ENCODE peak calls at places on chromosomes 1 and 21, in ten cellular contexts. E, A, X, Z, J, B, V, K, C and W are unnamed samples.

GRCh38 chr1:194629011-194629410 is 1442.6 kb upstream of the B3GALT2 start:
- DNase-seq in B (no peak), X (no peak), J (no peak), Z (peak), V (no peak), A (no peak), C (no peak), K (no peak), E (no peak), W (no peak)

GRCh38 chr1:99855914-99856450 is 5.8 kb downstream of the AGL start:
- DNase-seq in X (no peak), Z (no peak), B (no peak), A (no peak), C (no peak), V (no peak), J (no peak), E (no peak), K (no peak), W (no peak)

GRCh38 chr21:39385299-39386145 is 36.6 kb upstream of the HMGN1 start:
- DNase-seq in K (peak), V (peak), B (no peak), A (peak), E (no peak), J (peak), X (no peak), C (peak), Z (peak), W (peak)

GRCh38 chr1:235588916-235589515 is 60.6 kb downstream of the GNG4 start:
- DNase-seq in E (no peak), K (peak), B (no peak), A (peak), X (no peak), J (no peak), C (no peak), Z (peak), V (no peak), W (no peak)

GRCh38 chr1:115807723-115808122 is 33.2 kb downstream of the NHLH2 start:
- DNase-seq in B (peak), K (peak), V (no peak), A (peak), C (no peak), Z (peak), J (peak), X (peak), E (peak), W (peak)

GRCh38 chr1:17952506-17952905 is 155.1 kb upstream of the IGSF21 start:
- DNase-seq in E (no peak), V (no peak), A (no peak), B (no peak), X (no peak), C (no peak), Z (no peak), J (no peak), K (no peak), W (no peak)

GRCh38 chr1:19083081-19083480 is 126.6 kb upstream of the IFFO2 start:
- DNase-seq in B (no peak), A (peak), J (no peak), X (no peak), E (no peak), K (peak), C (no peak), Z (peak), V (no peak), W (no peak)

GRCh38 chr1:85320371-85321131 is 44.1 kb upstream of the BCL10 start:
- DNase-seq in A (peak), X (no peak), E (no peak), V (no peak), B (no peak), Z (peak), C (no peak), J (no peak), K (peak), W (no peak)

GRCh38 chr1:231200417-231201031 is 38.7 kb downstream of the TRIM67 start:
- DNase-seq in A (peak), J (no peak), Z (no peak), K (peak), E (no peak), V (no peak), B (no peak), X (no peak), C (no peak), W (no peak)

GRCh38 chr1:153749408-153750005 is 21.7 kb downstream of the INTS3 start:
- DNase-seq in V (peak), K (peak), Z (peak), J (peak), B (peak), E (peak), C (peak), X (peak), A (peak), W (peak)
- TF ChIP-seq CTCF in V (peak), K (no peak), Z (peak), J (peak), B (peak), E (peak), C (peak), X (peak), A (peak), W (peak)

GRCh38 chr1:21703318-21703963 is 34.3 kb upstream of the RAP1GAP start:
- DNase-seq in X (no peak), V (no peak), A (peak), B (no peak), K (peak), Z (peak), C (no peak), J (peak), E (no peak), W (no peak)
- TF ChIP-seq CTCF in X (peak), V (no peak), A (peak), B (peak), K (peak), Z (peak), C (no peak), J (peak), E (peak), W (peak)

DNA sequence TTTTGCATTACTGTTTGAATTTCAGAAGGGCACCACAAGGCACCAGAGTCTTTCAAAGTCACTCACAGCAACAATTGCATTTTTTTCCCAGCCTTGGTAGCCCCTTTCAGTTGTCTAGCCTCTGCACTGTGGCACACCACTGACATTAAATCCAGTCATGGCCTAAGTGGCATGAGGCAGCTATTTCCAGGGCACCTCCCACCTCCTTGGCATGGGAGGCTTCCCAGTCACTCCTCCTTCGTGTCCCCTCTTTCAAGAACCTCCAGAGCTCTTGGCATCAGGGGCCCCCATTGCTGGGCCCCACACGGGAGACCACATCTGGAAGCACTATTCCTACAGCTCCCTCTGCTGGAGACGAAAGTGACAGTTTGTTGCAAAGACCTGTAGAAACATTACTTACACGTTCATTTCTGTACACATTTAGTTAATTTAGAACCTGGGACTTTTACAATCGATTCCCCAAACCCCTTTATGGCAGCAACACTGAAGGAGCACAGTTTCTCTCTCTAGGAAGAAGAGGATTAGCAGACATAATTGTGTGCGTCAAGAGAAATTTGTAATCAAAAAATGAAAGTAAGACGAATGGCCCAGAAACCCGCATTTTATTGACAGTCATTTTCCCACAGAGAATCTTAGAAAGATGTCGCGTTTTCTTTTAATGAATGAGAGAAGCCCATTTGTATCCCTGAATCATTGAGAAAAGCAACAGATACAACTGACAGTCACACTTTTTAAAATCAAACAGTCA is 5.7 kb upstream of the CHD5 start:
- DNase-seq in V (no peak), B (no peak), Z (peak), X (no peak), K (peak), J (no peak), C (no peak), A (peak), E (no peak), W (peak)
- TF ChIP-seq CTCF in V (no peak), B (peak), Z (peak), X (peak), K (peak), J (peak), C (no peak), A (peak), E (peak), W (peak)

GRCh38 chr1:57082711-57083439 is 117.1 kb upstream of the C8B start:
- DNase-seq in E (no peak), Z (no peak), V (no peak), X (no peak), C (peak), J (no peak), A (no peak), B (no peak), K (no peak), W (no peak)

GRCh38 chr1:57079454-57080157 is 113.8 kb upstream of the C8B start:
- DNase-seq in K (no peak), X (no peak), C (no peak), Z (no peak), E (no peak), V (no peak), J (no peak), A (no peak), B (no peak), W (no peak)
- TF ChIP-seq CTCF in K (peak), X (peak), C (no peak), Z (peak), E (peak), V (no peak), J (no peak), A (peak), B (peak), W (peak)

GRCh38 chr1:218674280-218674773 is 329.2 kb downstream of the TGFB2 start:
- DNase-seq in A (peak), E (peak), C (no peak), Z (peak), K (peak), V (no peak), X (peak), J (no peak), B (peak), W (no peak)
- TF ChIP-seq CTCF in A (no peak), E (peak), C (no peak), Z (no peak), K (peak), V (no peak), X (no peak), J (no peak), B (no peak), W (no peak)

GRCh38 chr1:172810480-172810879 is 151.6 kb downstream of the FASLG start:
- DNase-seq in C (no peak), Z (no peak), J (no peak), E (no peak), A (no peak), K (no peak), V (no peak), X (no peak), B (no peak), W (no peak)
- TF ChIP-seq CTCF in C (no peak), Z (no peak), J (no peak), E (no peak), A (no peak), K (no peak), V (no peak), X (no peak), B (no peak), W (no peak)

DNA sequence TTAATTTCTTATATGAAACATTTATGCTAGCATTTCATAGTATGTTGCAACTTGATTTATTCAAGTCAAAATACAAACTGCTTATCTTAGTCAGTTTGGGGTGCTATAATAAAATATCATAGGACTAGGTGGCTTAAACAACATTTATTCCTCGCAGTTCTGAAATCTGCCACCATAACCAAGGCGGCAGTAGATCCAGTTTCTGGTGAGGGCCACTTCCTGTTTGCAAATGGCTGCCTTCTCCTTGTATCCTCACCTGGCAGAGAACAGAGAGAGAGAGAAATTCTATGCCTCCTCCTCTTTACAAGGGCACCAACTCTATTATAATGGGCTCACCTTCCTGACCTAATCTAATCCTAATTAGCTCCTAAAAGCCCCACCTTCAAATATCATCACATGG is 76.1 kb upstream of the RGS2 start:
- DNase-seq in Z (no peak), C (no peak), X (peak), V (no peak), E (no peak), A (no peak), J (no peak), K (no peak), B (no peak), W (peak)
- TF ChIP-seq CTCF in Z (no peak), C (no peak), X (peak), V (no peak), E (peak), A (no peak), J (no peak), K (peak), B (no peak), W (peak)